ENCODE peak calls at places on chromosomes 11 and 22, in seven cellular contexts. W, P, Y, C, U, M and D are unnamed samples.

GRCh38 chr11:14713518-14714244 is 70.1 kb downstream of the PDE3B start:
- DNase-seq in U (no peak), C (no peak), W (no peak), P (no peak), Y (no peak), M (no peak), D (no peak)

GRCh38 chr11:65616575-65617001 is 1.0 kb downstream of the PCNX3 start:
- DNase-seq in M (no peak), C (no peak), P (no peak), U (no peak), Y (no peak), W (peak; percentile 92), D (no peak)

GRCh38 chr22:26476705-26477340 is 6.8 kb downstream of the HPS4 start:
- DNase-seq in Y (no peak), C (no peak), W (peak; percentile 32), U (no peak), P (no peak), M (no peak), D (no peak)

GRCh38 chr11:126700773-126701554 is 299.6 kb downstream of the KIRREL3 start:
- DNase-seq in U (no peak), C (no peak), P (peak; percentile 42), W (no peak), Y (no peak), M (no peak), D (no peak)

GRCh38 chr22:30876925-30877553 is 91.5 kb downstream of the MORC2 start:
- DNase-seq in P (no peak), W (no peak), Y (no peak), C (no peak), M (no peak), U (peak; percentile 77), D (no peak)

GRCh38 chr22:30129636-30130035 is 49.4 kb downstream of the HORMAD2 start:
- DNase-seq in Y (no peak), U (no peak), M (no peak), C (no peak), W (no peak), P (no peak), D (no peak)

GRCh38 chr11:66388746-66389386 is 17.3 kb upstream of the SLC29A2 start:
- DNase-seq in U (peak; percentile 60), M (peak; percentile 85), W (peak; percentile 78), C (peak; percentile 54), Y (peak; percentile 75), P (no peak), D (peak; percentile 93)

GRCh38 chr11:100354736-100355135 is 332.4 kb upstream of the ARHGAP42 start:
- DNase-seq in P (no peak), Y (no peak), W (no peak), U (no peak), M (no peak), C (no peak), D (no peak)

GRCh38 chr22:49206281-49206680 is 621.4 kb downstream of the BRD1 start:
- DNase-seq in M (peak; percentile 7), C (no peak), W (no peak), P (no peak), U (no peak), Y (no peak), D (no peak)

GRCh38 chr11:46560300-46561025 is 33.4 kb downstream of the AMBRA1 start:
- DNase-seq in M (no peak), W (no peak), C (no peak), Y (no peak), P (peak; percentile 33), U (no peak), D (peak; percentile 23)

GRCh38 chr22:38843716-38844660 is at the start of gene NPTXR:
- DNase-seq in U (peak; percentile 90), P (no peak), Y (no peak), M (peak; percentile 71), C (peak; percentile 83), W (peak; percentile 30), D (peak; percentile 65)

GRCh38 chr11:30225642-30226041 is 5.2 kb upstream of the FSHB start:
- DNase-seq in Y (no peak), U (no peak), M (no peak), P (no peak), W (no peak), C (no peak), D (no peak)

GRCh38 chr22:34986461-34986977 is 79.4 kb upstream of the ISX start:
- DNase-seq in M (no peak), U (no peak), Y (no peak), C (no peak), W (no peak), P (no peak), D (no peak)

GRCh38 chr11:117189191-117189940 is 9.8 kb upstream of the TAGLN start:
- DNase-seq in Y (no peak), P (peak; percentile 68), C (no peak), M (no peak), W (no peak), U (no peak), D (no peak)

GRCh38 chr11:117191680-117192400 is 7.3 kb upstream of the TAGLN start:
- DNase-seq in Y (no peak), U (no peak), C (no peak), M (no peak), P (no peak), W (no peak), D (no peak)

GRCh38 chr11:117188620-117189081 is 10.1 kb downstream of the SIDT2 start:
- DNase-seq in M (no peak), C (no peak), W (no peak), Y (no peak), U (peak; percentile 13), P (no peak), D (no peak)

GRCh38 chr11:117187799-117188481 is 9.4 kb downstream of the SIDT2 start:
- DNase-seq in C (no peak), M (no peak), Y (no peak), W (no peak), U (peak; percentile 23), P (no peak), D (no peak)

DNA sequence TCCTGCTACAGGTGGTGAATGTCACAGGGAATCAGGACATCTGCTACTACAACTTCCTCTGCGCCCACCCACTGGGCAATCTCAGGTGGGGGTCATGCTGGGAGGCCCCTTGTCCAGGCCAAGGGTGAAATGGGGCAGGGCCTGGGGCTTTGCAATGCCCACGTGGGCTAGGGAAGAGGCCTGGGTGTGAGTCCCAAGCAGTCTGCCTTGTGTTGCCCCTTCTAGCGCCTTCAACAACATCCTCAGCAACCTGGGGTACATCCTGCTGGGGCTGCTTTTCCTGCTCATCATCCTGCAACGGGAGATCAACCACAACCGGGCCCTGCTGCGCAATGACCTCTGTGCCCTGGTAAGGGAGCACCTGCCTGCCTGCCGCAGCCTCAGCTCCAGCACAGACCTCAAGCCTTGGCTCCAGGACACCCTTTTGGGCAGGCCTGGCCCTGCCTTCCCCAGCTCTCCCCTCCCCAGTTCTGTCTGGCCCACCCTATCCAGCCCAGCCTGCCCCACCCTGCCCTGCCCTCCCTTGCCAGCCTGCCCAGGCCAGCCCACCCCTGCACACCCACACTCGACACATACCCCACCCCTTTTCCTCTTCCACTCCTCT is 9.1 kb upstream of the TAGLN start:
- DNase-seq in M (no peak), W (no peak), U (peak; percentile 13), C (no peak), P (no peak), Y (no peak), D (no peak)
- TF ChIP-seq JUND in M (no peak), W (no peak), U (no peak), C (no peak), P (no peak), Y (no peak), D (no peak)

DNA sequence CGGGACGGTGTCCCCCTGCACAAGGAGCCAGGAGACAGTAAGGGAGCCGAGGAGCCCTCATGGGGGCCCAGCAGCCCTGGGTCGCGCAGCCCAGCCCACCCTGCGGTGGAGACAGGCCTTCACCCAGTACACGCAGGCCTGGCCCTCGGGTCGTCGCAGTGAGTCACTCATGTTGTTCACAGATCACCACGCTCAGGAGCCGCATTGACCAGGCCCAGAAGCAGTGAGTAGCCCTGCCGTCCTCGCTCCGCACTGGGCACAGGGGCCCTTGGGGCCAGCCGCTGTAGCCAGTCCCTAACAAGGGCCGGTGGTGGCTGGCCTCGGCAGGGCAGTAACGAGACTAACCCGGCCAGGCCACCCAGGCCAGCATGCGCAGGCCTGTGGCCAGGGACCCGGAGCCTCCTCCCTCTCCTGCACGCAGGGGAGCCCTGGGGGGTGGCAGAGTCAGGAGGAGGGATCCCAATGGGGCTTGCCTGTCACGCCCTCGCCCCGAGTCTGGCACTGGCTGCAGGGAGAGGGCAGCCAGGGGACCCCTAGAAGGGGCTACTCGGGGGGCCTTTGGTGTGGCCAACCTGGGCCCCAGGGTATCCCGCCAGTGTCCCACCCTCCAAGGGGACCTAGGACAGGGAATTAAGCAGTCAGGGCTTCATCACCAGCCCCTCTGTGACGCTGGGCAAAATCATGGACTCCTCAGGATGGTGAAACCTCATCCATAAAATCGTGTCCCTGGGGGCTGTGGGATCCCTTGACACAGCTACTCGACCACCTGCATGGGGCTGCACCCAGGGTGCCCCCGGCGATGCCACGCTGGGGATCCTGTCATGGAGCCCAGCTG is 10.1 kb upstream of the MRPL23 start:
- DNase-seq in P (no peak), M (peak; percentile 49), C (no peak), Y (no peak), W (no peak), U (peak; percentile 35), D (no peak)
- TF ChIP-seq JUND in P (no peak), M (no peak), C (no peak), Y (no peak), W (no peak), U (no peak), D (no peak)

GRCh38 chr22:19988331-19988808 is 28.3 kb downstream of the ARVCF start:
- DNase-seq in P (no peak), Y (no peak), C (no peak), W (no peak), M (no peak), U (no peak), D (no peak)

GRCh38 chr22:19986011-19986409 is 30.6 kb downstream of the ARVCF start:
- DNase-seq in M (no peak), C (no peak), P (no peak), U (no peak), W (no peak), Y (no peak), D (no peak)

GRCh38 chr22:19984851-19985811 is 31.5 kb downstream of the ARVCF start:
- DNase-seq in U (no peak), Y (no peak), W (no peak), C (no peak), P (no peak), M (no peak), D (no peak)

GRCh38 chr22:19987394-19988306 is 29.0 kb downstream of the ARVCF start:
- DNase-seq in Y (no peak), U (no peak), W (no peak), P (no peak), M (no peak), C (no peak), D (no peak)

GRCh38 chr22:19986410-19987341 is 29.9 kb downstream of the ARVCF start:
- DNase-seq in M (peak; percentile 89), W (peak; percentile 42), U (peak; percentile 99), P (no peak), C (peak; percentile 100), Y (no peak), D (peak; percentile 81)
- TF ChIP-seq JUND in M (no peak), W (no peak), U (no peak), P (no peak), C (peak; percentile 8), Y (no peak), D (no peak)

GRCh38 chr11:131253142-131253884 is 117.1 kb upstream of the NTM start:
- DNase-seq in M (peak; percentile 55), Y (no peak), W (no peak), C (no peak), P (no peak), U (no peak), D (no peak)
- TF ChIP-seq JUND in M (no peak), Y (no peak), W (no peak), C (no peak), P (no peak), U (no peak), D (no peak)

GRCh38 chr22:17988800-17989513 is 35.4 kb downstream of the MICAL3 start:
- DNase-seq in M (no peak), P (no peak), W (no peak), Y (no peak), C (no peak), U (no peak), D (no peak)
- TF ChIP-seq JUND in M (no peak), P (no peak), W (no peak), Y (no peak), C (no peak), U (no peak), D (no peak)